ENCODE peak calls at places on chromosome 3, in four cellular contexts. B is IMR-90, F is K562, C is HepG2. A is an unnamed sample.

GRCh38 chr3:128337305-128337704 is 129.4 kb downstream of the DNAJB8 start:
- DNase-seq in B (no peak), C (no peak), F (no peak), A (no peak)

GRCh38 chr3:117297541-117297940 is 588.0 kb downstream of the TUSC7 start:
- DNase-seq in B (no peak), F (no peak), C (no peak), A (no peak)

GRCh38 chr3:9400626-9401025 is 3.2 kb downstream of the SETD5 start:
- DNase-seq in B (no peak), F (no peak), C (no peak), A (no peak)

GRCh38 chr3:134898315-134898714 is 103.3 kb downstream of the EPHB1 start:
- DNase-seq in C (no peak), F (no peak), B (no peak), A (no peak)

GRCh38 chr3:59212128-59212764 is 162.4 kb upstream of the CFAP20DC start:
- DNase-seq in F (peak), C (peak), B (peak), A (peak)

GRCh38 chr3:45491344-45491743 is 103.0 kb downstream of the LARS2 start:
- DNase-seq in C (no peak), F (no peak), B (no peak), A (no peak)

GRCh38 chr3:123880998-123881561 is 3.1 kb downstream of the MYLK start:
- DNase-seq in F (no peak), C (peak), B (peak), A (peak)

GRCh38 chr3:187183210-187183862 is 13.9 kb upstream of the RTP1 start:
- DNase-seq in F (no peak), B (no peak), C (no peak), A (no peak)

GRCh38 chr3:67311440-67311839 is 313.3 kb downstream of the KBTBD8 start:
- DNase-seq in C (no peak), F (no peak), B (no peak), A (no peak)

GRCh38 chr3:38646062-38646461 is 3.4 kb downstream of the SCN5A start:
- DNase-seq in C (no peak), F (no peak), B (no peak), A (no peak)

GRCh38 chr3:71554649-71555048 is 28.9 kb downstream of the FOXP1 start:
- DNase-seq in B (no peak), C (no peak), F (no peak), A (no peak)

GRCh38 chr3:137808015-137808414 is 43.9 kb downstream of the SOX14 start:
- DNase-seq in B (no peak), C (no peak), F (no peak), A (no peak)

GRCh38 chr3:22981176-22981575 is 222.0 kb upstream of the UBE2E2 start:
- DNase-seq in C (no peak), B (no peak), F (no peak), A (no peak)

GRCh38 chr3:48855681-48856447 is 8.2 kb upstream of the PRKAR2A start:
- DNase-seq in B (no peak), C (peak), F (no peak), A (no peak)

GRCh38 chr3:72338942-72339749 is 509.1 kb downstream of the SHQ1 start:
- DNase-seq in F (peak), B (peak), C (peak), A (peak)

GRCh38 chr3:76436895-76437294 is 603.0 kb upstream of the ROBO2 start:
- DNase-seq in F (no peak), C (no peak), B (peak), A (no peak)

GRCh38 chr3:125207507-125207906 is 5.0 kb downstream of the SLC12A8 start:
- DNase-seq in C (no peak), B (no peak), F (no peak), A (no peak)

GRCh38 chr3:42159706-42160472 is 68.7 kb downstream of the TRAK1 start:
- DNase-seq in C (peak), F (peak), B (no peak), A (peak)

GRCh38 chr3:151319613-151320012 is 3.0 kb upstream of the GPR87 start:
- DNase-seq in B (peak), F (no peak), C (no peak), A (no peak)

GRCh38 chr3:64294771-64295170 is 69.5 kb upstream of the PRICKLE2 start:
- DNase-seq in F (no peak), B (no peak), C (no peak), A (no peak)

GRCh38 chr3:14446988-14447570 is 44.7 kb downstream of the SLC6A6 start:
- DNase-seq in C (no peak), B (no peak), F (no peak), A (no peak)

GRCh38 chr3:99648091-99648490 is 9.7 kb downstream of the COL8A1 start:
- DNase-seq in B (peak), F (no peak), C (no peak), A (no peak)

GRCh38 chr3:62622553-62623174 is 249.3 kb upstream of the FEZF2 start:
- DNase-seq in F (peak), C (peak), B (peak), A (peak)

GRCh38 chr3:10449436-10449835 is 56.0 kb downstream of the ATP2B2 start:
- DNase-seq in C (no peak), B (no peak), F (no peak), A (no peak)

GRCh38 chr3:10448544-10448943 is 56.8 kb downstream of the ATP2B2 start:
- DNase-seq in C (no peak), F (no peak), B (no peak), A (no peak)

GRCh38 chr3:10445561-10445960 is 59.8 kb downstream of the ATP2B2 start:
- DNase-seq in F (no peak), B (peak), C (no peak), A (no peak)

GRCh38 chr3:10447527-10448260 is 57.7 kb downstream of the ATP2B2 start:
- DNase-seq in F (no peak), C (no peak), B (no peak), A (no peak)

GRCh38 chr3:10447110-10447509 is 58.3 kb downstream of the ATP2B2 start:
- DNase-seq in F (no peak), B (no peak), C (no peak), A (no peak)
- TF ChIP-seq MAFK in F (no peak), B (no peak), C (no peak), A (no peak)

DNA sequence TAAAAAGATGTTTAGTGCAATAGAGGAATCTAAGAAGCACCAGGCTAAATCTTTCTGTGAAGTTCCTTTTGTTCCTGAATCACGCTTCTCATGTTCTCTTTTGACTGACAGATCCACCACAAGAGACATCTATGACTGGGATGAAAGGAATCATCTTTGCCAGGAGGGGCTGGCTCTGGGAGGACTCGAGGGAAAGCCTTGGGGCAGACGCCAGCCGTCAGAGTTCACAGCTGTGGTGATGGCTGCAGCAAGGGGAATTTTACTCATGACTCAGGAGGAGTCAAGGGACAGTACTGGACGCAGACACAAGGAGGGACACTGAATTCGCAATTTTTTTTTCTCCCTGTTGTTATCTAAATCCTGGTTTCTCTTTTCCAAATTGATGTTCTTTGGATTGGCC is 38.7 kb downstream of the C3orf38 start:
- DNase-seq in F (peak), C (peak), B (no peak), A (peak)
- TF ChIP-seq MAZ in F (no peak), C (no peak), B (no peak), A (no peak)

DNA sequence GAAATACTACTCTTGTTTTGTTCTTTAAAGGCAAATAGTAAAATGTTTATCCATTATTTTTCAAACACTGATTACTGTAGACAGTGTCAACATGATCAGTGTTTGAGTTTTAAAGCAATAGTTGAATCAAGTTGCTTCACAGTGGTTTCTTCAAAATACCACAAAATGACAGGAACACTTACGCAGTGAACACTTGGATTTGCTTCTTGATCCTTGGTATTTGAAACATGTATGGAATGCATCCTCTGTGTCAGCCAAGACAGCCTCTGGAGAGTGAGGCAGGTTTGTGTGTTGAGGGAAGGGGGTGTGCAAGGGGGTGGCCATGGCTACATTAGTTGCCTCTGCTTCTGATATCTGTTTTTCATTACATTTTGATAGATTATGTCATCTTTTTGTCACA is 413.0 kb downstream of the RBMS3 start:
- DNase-seq in F (no peak), B (peak), C (no peak), A (peak)
- TF ChIP-seq MAFK in F (no peak), B (no peak), C (no peak), A (no peak)

GRCh38 chr3:107201146-107201545 is 176.1 kb upstream of the CCDC54 start:
- DNase-seq in F (no peak), B (no peak), C (no peak), A (no peak)
- TF ChIP-seq MAZ in F (no peak), B (no peak), C (no peak), A (no peak)

GRCh38 chr3:126446301-126446700 is 29.4 kb downstream of the ZXDC start:
- DNase-seq in B (no peak), C (no peak), F (no peak), A (no peak)
- TF ChIP-seq MAFK in B (no peak), C (no peak), F (no peak), A (no peak)

GRCh38 chr3:36924748-36925521 is 19.9 kb downstream of the TRANK1 start:
- DNase-seq in F (no peak), B (no peak), C (no peak), A (no peak)
- TF ChIP-seq MAZ in F (peak), B (no peak), C (no peak), A (no peak)

DNA sequence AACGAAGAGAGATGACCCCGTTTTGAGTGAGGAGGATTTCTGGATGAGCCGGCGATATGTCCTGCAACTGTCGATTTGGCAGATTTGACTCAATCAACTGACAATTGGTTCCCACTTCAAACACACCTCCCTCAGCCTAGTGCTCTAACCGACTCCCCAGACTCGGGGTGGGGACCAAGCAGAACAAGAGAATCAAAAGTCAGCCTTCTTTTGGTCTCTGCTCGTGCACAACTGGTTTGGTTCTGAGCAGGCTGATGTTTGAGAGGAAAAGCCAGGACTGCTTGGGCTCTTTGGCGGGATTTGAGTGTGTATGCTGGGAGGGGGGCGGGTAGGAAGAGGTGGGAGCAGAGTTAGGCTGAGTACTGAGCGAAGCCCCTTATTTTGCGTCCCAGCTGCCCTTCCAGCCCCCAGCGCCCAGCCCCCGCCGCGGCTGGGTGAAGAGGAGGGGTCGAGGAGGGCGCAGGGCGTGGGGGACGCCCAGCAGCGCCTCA is 153.4 kb upstream of the GOLIM4 start:
- DNase-seq in B (peak), F (no peak), C (no peak), A (peak)
- TF ChIP-seq MAFK in B (no peak), F (no peak), C (no peak), A (no peak)

A was measured in A549.